ENCODE peak calls at places on chromosomes 13 and 19, in seven cellular contexts. One of them, this sample, is unnamed.
A peak's percentile ranks its signal among the peaks of the same experiment; 100 is the strongest.

GRCh38 chr19:38321646-38322323 is 2.1 kb downstream of the KCNK6 start:
- DNase-seq in WTC11: no peak
- DNase-seq in choroid plexus epithelial cell: peak; percentile 21
- DNase-seq in GM04504: no peak
- DNase-seq in stimulated activated CD8-positive, alpha-beta memory T cell treated with anti-CD3 and anti-CD28 coated beads, Interleukin-4, amount 100 ng/mL, for 4 hours: no peak
- DNase-seq in COR-L47: no peak
- DNase-seq in testis: peak; percentile 84
- DNase-seq in this sample: no peak

GRCh38 chr19:19434483-19435045 is 29.1 kb downstream of the GATAD2A start:
- DNase-seq in choroid plexus epithelial cell: peak; percentile 30
- DNase-seq in stimulated activated CD8-positive, alpha-beta memory T cell treated with anti-CD3 and anti-CD28 coated beads, Interleukin-4, amount 100 ng/mL, for 4 hours: no peak
- DNase-seq in GM04504: peak; percentile 74
- DNase-seq in WTC11: no peak
- DNase-seq in testis: peak; percentile 54
- DNase-seq in COR-L47: no peak
- DNase-seq in this sample: no peak

GRCh38 chr13:105565328-105565727 is 970.1 kb downstream of the EFNB2 start:
- DNase-seq in testis: no peak
- DNase-seq in stimulated activated CD8-positive, alpha-beta memory T cell treated with anti-CD3 and anti-CD28 coated beads, Interleukin-4, amount 100 ng/mL, for 4 hours: no peak
- DNase-seq in GM04504: no peak
- DNase-seq in WTC11: no peak
- DNase-seq in COR-L47: no peak
- DNase-seq in choroid plexus epithelial cell: peak; percentile 26
- DNase-seq in this sample: no peak

GRCh38 chr13:90492872-90493271 is 854.6 kb upstream of the MIR17HG start:
- DNase-seq in stimulated activated CD8-positive, alpha-beta memory T cell treated with anti-CD3 and anti-CD28 coated beads, Interleukin-4, amount 100 ng/mL, for 4 hours: no peak
- DNase-seq in WTC11: no peak
- DNase-seq in COR-L47: no peak
- DNase-seq in GM04504: no peak
- DNase-seq in testis: no peak
- DNase-seq in choroid plexus epithelial cell: no peak
- DNase-seq in this sample: no peak

GRCh38 chr19:58558623-58559274 is 338 bp upstream of the UBE2M start:
- DNase-seq in COR-L47: no peak
- DNase-seq in testis: peak; percentile 99
- DNase-seq in WTC11: peak; percentile 100
- DNase-seq in stimulated activated CD8-positive, alpha-beta memory T cell treated with anti-CD3 and anti-CD28 coated beads, Interleukin-4, amount 100 ng/mL, for 4 hours: peak; percentile 98
- DNase-seq in GM04504: peak; percentile 96
- DNase-seq in choroid plexus epithelial cell: peak; percentile 99
- DNase-seq in this sample: peak; percentile 100

GRCh38 chr19:10686661-10687517 is 14.3 kb upstream of the QTRT1 start:
- DNase-seq in GM04504: no peak
- DNase-seq in COR-L47: no peak
- DNase-seq in testis: peak; percentile 54
- DNase-seq in choroid plexus epithelial cell: peak; percentile 18
- DNase-seq in WTC11: no peak
- DNase-seq in stimulated activated CD8-positive, alpha-beta memory T cell treated with anti-CD3 and anti-CD28 coated beads, Interleukin-4, amount 100 ng/mL, for 4 hours: no peak
- DNase-seq in this sample: no peak

GRCh38 chr19:16175954-16176353 is 2.6 kb upstream of the CIB3 start:
- DNase-seq in COR-L47: no peak
- DNase-seq in choroid plexus epithelial cell: no peak
- DNase-seq in GM04504: no peak
- DNase-seq in testis: no peak
- DNase-seq in WTC11: no peak
- DNase-seq in stimulated activated CD8-positive, alpha-beta memory T cell treated with anti-CD3 and anti-CD28 coated beads, Interleukin-4, amount 100 ng/mL, for 4 hours: no peak
- DNase-seq in this sample: no peak

GRCh38 chr19:51572908-51573307 is 1.8 kb downstream of the ZNF175 start:
- DNase-seq in WTC11: no peak
- DNase-seq in GM04504: no peak
- DNase-seq in COR-L47: no peak
- DNase-seq in choroid plexus epithelial cell: peak; percentile 62
- DNase-seq in stimulated activated CD8-positive, alpha-beta memory T cell treated with anti-CD3 and anti-CD28 coated beads, Interleukin-4, amount 100 ng/mL, for 4 hours: no peak
- DNase-seq in testis: no peak
- DNase-seq in this sample: no peak

GRCh38 chr13:95485045-95485517 is 67.4 kb upstream of the CLDN10 start:
- DNase-seq in WTC11: no peak
- DNase-seq in GM04504: no peak
- DNase-seq in choroid plexus epithelial cell: peak; percentile 61
- DNase-seq in COR-L47: no peak
- DNase-seq in stimulated activated CD8-positive, alpha-beta memory T cell treated with anti-CD3 and anti-CD28 coated beads, Interleukin-4, amount 100 ng/mL, for 4 hours: no peak
- DNase-seq in testis: no peak
- DNase-seq in this sample: no peak

GRCh38 chr19:53813996-53814395 is 10.1 kb downstream of the NLRP12 start:
- DNase-seq in testis: no peak
- DNase-seq in COR-L47: no peak
- DNase-seq in GM04504: peak; percentile 33
- DNase-seq in stimulated activated CD8-positive, alpha-beta memory T cell treated with anti-CD3 and anti-CD28 coated beads, Interleukin-4, amount 100 ng/mL, for 4 hours: no peak
- DNase-seq in choroid plexus epithelial cell: no peak
- DNase-seq in WTC11: no peak
- DNase-seq in this sample: no peak

GRCh38 chr13:112990783-112991182 is 21.8 kb downstream of the MCF2L start:
- DNase-seq in GM04504: no peak
- DNase-seq in COR-L47: peak; percentile 98
- DNase-seq in testis: no peak
- DNase-seq in WTC11: peak; percentile 62
- DNase-seq in choroid plexus epithelial cell: no peak
- DNase-seq in stimulated activated CD8-positive, alpha-beta memory T cell treated with anti-CD3 and anti-CD28 coated beads, Interleukin-4, amount 100 ng/mL, for 4 hours: no peak
- DNase-seq in this sample: no peak

GRCh38 chr13:50511877-50512332 is 331.6 kb downstream of the DLEU7 start:
- DNase-seq in GM04504: no peak
- DNase-seq in COR-L47: no peak
- DNase-seq in WTC11: no peak
- DNase-seq in stimulated activated CD8-positive, alpha-beta memory T cell treated with anti-CD3 and anti-CD28 coated beads, Interleukin-4, amount 100 ng/mL, for 4 hours: no peak
- DNase-seq in choroid plexus epithelial cell: no peak
- DNase-seq in testis: no peak
- DNase-seq in this sample: no peak

GRCh38 chr19:45446944-45447343 is 20.9 kb upstream of the FOSB start:
- DNase-seq in stimulated activated CD8-positive, alpha-beta memory T cell treated with anti-CD3 and anti-CD28 coated beads, Interleukin-4, amount 100 ng/mL, for 4 hours: no peak
- DNase-seq in choroid plexus epithelial cell: no peak
- DNase-seq in WTC11: no peak
- DNase-seq in testis: peak; percentile 52
- DNase-seq in COR-L47: no peak
- DNase-seq in GM04504: no peak
- DNase-seq in this sample: no peak